ENCODE peak calls at places on chromosomes 13 and 19, in seven cellular contexts. R, C, F, L, A, S and N are unnamed samples.

GRCh38 chr13:98657506-98658085 is 80.7 kb upstream of the STK24 start:
- DNase-seq in R (peak; percentile 3), C (no peak), F (no peak), L (no peak), A (no peak), S (no peak), N (no peak)

GRCh38 chr19:850221-850978 is 1.7 kb upstream of the ELANE start:
- DNase-seq in R (peak; percentile 32), C (no peak), F (peak; percentile 60), L (no peak), A (no peak), S (no peak), N (peak; percentile 14)

GRCh38 chr13:67619987-67620386 is 389.9 kb upstream of the PCDH9 start:
- DNase-seq in R (no peak), C (no peak), F (no peak), L (no peak), A (no peak), S (no peak), N (no peak)

GRCh38 chr13:94218537-94218936 is 260.9 kb downstream of the DCT start:
- DNase-seq in R (no peak), C (no peak), F (no peak), L (no peak), A (no peak), S (no peak), N (no peak)

GRCh38 chr13:113646376-113646775 is 11.6 kb downstream of the ATP4B start:
- DNase-seq in R (peak; percentile 24), C (no peak), F (no peak), L (no peak), A (no peak), S (no peak), N (peak; percentile 95)

GRCh38 chr19:6680141-6680540 is 10.2 kb upstream of the TNFSF14 start:
- DNase-seq in R (no peak), C (no peak), F (no peak), L (no peak), A (no peak), S (no peak), N (no peak)

GRCh38 chr19:56811480-56811879 is 29.0 kb downstream of the PEG3 start:
- DNase-seq in R (no peak), C (no peak), F (no peak), L (no peak), A (no peak), S (no peak), N (no peak)

GRCh38 chr13:32010137-32010536 is 21.4 kb upstream of the FRY start:
- DNase-seq in R (no peak), C (no peak), F (no peak), L (no peak), A (no peak), S (no peak), N (no peak)

GRCh38 chr13:35888327-35888940 is 242.7 kb downstream of the DCLK1 start:
- DNase-seq in R (no peak), C (no peak), F (no peak), L (no peak), A (no peak), S (no peak), N (peak; percentile 79)